ENCODE peak calls at places on chromosomes 3 and 15, in six cellular contexts. E, W, S, N, C and D are unnamed samples.

GRCh38 chr3:71652786-71653419 is 69.4 kb upstream of the FOXP1 start:
- DNase-seq in E (peak), C (no peak), W (peak), S (no peak), N (peak), D (peak)

GRCh38 chr15:34239151-34239761 is 14.4 kb downstream of the EMC4 start:
- DNase-seq in C (no peak), W (peak), E (peak), S (no peak), N (peak), D (no peak)

GRCh38 chr3:40223856-40224255 is 85.7 kb upstream of the EIF1B start:
- DNase-seq in S (no peak), N (no peak), W (no peak), C (no peak), E (no peak), D (no peak)

GRCh38 chr3:133293397-133294107 is 106.3 kb upstream of the BFSP2 start:
- DNase-seq in E (no peak), C (no peak), N (no peak), S (no peak), W (no peak), D (no peak)

GRCh38 chr3:193174137-193174536 is 66.9 kb upstream of the PLAAT1 start:
- DNase-seq in W (no peak), C (no peak), E (peak), S (no peak), N (no peak), D (no peak)

GRCh38 chr15:97729270-97729669 is 231.2 kb upstream of the ARRDC4 start:
- DNase-seq in E (no peak), N (no peak), W (no peak), S (no peak), C (no peak), D (peak)

GRCh38 chr3:23199649-23200048 is 3.5 kb upstream of the UBE2E2 start:
- DNase-seq in W (no peak), S (no peak), C (no peak), N (peak), E (no peak), D (no peak)

GRCh38 chr3:85631070-85631469 is 672.3 kb downstream of the CADM2 start:
- DNase-seq in N (no peak), E (no peak), S (no peak), W (no peak), C (no peak), D (no peak)

GRCh38 chr3:45932112-45932511 is 11.2 kb upstream of the CXCR6 start:
- DNase-seq in W (no peak), E (no peak), C (no peak), S (no peak), N (no peak), D (no peak)

GRCh38 chr15:77027697-77028450 is 32.9 kb downstream of the PSTPIP1 start:
- DNase-seq in C (peak), W (no peak), N (peak), S (no peak), E (no peak), D (peak)

GRCh38 chr3:3170998-3171397 is 8.5 kb downstream of the CRBN start:
- DNase-seq in C (no peak), N (peak), S (no peak), W (peak), E (peak), D (no peak)

GRCh38 chr15:33242165-33242564 is 47.7 kb upstream of the FMN1 start:
- DNase-seq in W (peak), E (peak), C (peak), S (no peak), N (peak), D (no peak)

GRCh38 chr3:129015388-129016105 is 14.4 kb downstream of the EFCC1 start:
- DNase-seq in N (peak), S (no peak), C (no peak), E (no peak), W (peak), D (no peak)

GRCh38 chr3:33687406-33688010 is 30.5 kb downstream of the CLASP2 start:
- DNase-seq in S (no peak), E (peak), N (no peak), C (no peak), W (peak), D (no peak)

GRCh38 chr15:49675051-49675450 is 54.2 kb downstream of the DTWD1 start:
- DNase-seq in S (no peak), C (no peak), W (peak), E (peak), N (peak), D (no peak)

GRCh38 chr3:110564674-110565073 is 506.9 kb upstream of the NECTIN3 start:
- DNase-seq in C (no peak), S (no peak), W (no peak), N (no peak), E (no peak), D (no peak)
- H3K18ac ChIP-seq in C (no peak), S (no peak), W (no peak), N (no peak), E (no peak), D (no peak)

GRCh38 chr3:99901200-99901926 is 83.7 kb downstream of the CMSS1 start:
- DNase-seq in C (no peak), E (peak), N (no peak), W (peak), S (no peak), D (no peak)
- H3K18ac ChIP-seq in C (no peak), E (no peak), N (no peak), W (no peak), S (no peak), D (no peak)

GRCh38 chr3:195271116-195271858 is at the start of gene XXYLT1:
- DNase-seq in W (peak), C (peak), E (peak), S (peak), N (peak), D (peak)

GRCh38 chr3:195270079-195270349 is 945 bp downstream of the XXYLT1 start:
- DNase-seq in C (no peak), W (no peak), S (no peak), N (no peak), E (no peak), D (no peak)

GRCh38 chr3:195269375-195270078 is 1.4 kb downstream of the XXYLT1 start:
- DNase-seq in S (no peak), W (no peak), E (no peak), C (no peak), N (no peak), D (no peak)

GRCh38 chr3:195270350-195271115 is 426 bp downstream of the XXYLT1 start:
- DNase-seq in E (peak), C (peak), W (peak), N (peak), S (no peak), D (peak)

DNA sequence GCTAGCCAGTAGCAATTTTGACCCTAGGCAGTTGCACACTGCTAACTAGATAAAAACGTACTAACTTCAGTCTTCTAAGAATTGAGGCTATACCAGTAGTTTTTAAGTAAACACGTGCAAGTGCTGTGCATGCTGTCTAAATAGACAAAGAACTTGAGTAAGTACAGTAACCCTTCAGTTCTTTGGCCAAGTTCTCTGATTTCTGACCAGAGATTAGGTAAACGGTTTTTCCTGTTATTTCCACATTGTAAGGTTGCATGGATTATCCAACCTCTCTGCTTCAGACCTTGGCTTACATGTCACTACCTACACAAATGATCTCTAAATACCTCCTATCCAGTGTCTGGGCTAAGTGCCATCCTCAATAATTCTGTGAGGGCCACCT is 892 bp upstream of the XXYLT1 start:
- DNase-seq in S (no peak), W (no peak), N (no peak), C (no peak), E (no peak), D (no peak)
- H3K18ac ChIP-seq in S (no peak), W (no peak), N (peak), C (no peak), E (no peak), D (no peak)

GRCh38 chr3:111936191-111936841 is 42.5 kb upstream of the ABHD10 start:
- DNase-seq in C (no peak), E (peak), S (no peak), N (no peak), W (peak), D (no peak)
- H3K18ac ChIP-seq in C (no peak), E (no peak), S (no peak), N (no peak), W (no peak), D (no peak)

GRCh38 chr3:73298243-73299183 is 237.1 kb downstream of the EBLN2 start:
- DNase-seq in S (no peak), W (no peak), N (no peak), E (no peak), C (no peak), D (no peak)
- H3K18ac ChIP-seq in S (no peak), W (no peak), N (no peak), E (no peak), C (no peak), D (no peak)